ENCODE peak calls at places on chromosomes 7 and 10, in five cellular contexts. T is naive thymus-derived CD8-positive, alpha-beta T cell; S is GM20000; L is AG10803; M is H4. Y is an unnamed sample.

GRCh38 chr7:106864298-106865081 is 592 bp upstream of the PIK3CG start:
- DNase-seq in T (no peak), S (peak), L (no peak), M (no peak), Y (no peak)

GRCh38 chr7:73770002-73770859 is at the start of gene CLDN3:
- DNase-seq in T (no peak), S (peak), L (no peak), M (no peak), Y (no peak)

GRCh38 chr7:99631311-99632109 is 14.8 kb downstream of the ZSCAN25 start:
- DNase-seq in T (no peak), S (no peak), L (no peak), M (no peak), Y (no peak)

GRCh38 chr7:226281-226882 is 34.0 kb downstream of the FAM20C start:
- DNase-seq in T (no peak), S (no peak), L (peak), M (peak), Y (no peak)

GRCh38 chr7:138880881-138881577 is 83.0 kb upstream of the ATP6V0A4 start:
- DNase-seq in T (no peak), S (no peak), L (peak), M (no peak), Y (no peak)

GRCh38 chr7:47241112-47242065 is 340.5 kb downstream of the TNS3 start:
- DNase-seq in T (no peak), S (no peak), L (no peak), M (no peak), Y (no peak)

GRCh38 chr7:142420554-142421362 is 162.9 kb upstream of the PRSS58 start:
- DNase-seq in T (no peak), S (no peak), L (no peak), M (peak), Y (no peak)

GRCh38 chr7:125670926-125671572 is 741.4 kb upstream of the POT1 start:
- DNase-seq in T (no peak), S (no peak), L (no peak), M (peak), Y (no peak)

GRCh38 chr10:14560274-14560673 is 214.4 kb downstream of the FAM107B start:
- DNase-seq in T (no peak), S (no peak), L (no peak), M (peak), Y (no peak)

GRCh38 chr7:96004598-96004997 is 232.2 kb downstream of the DYNC1I1 start:
- DNase-seq in T (no peak), S (no peak), L (peak), M (peak), Y (no peak)

GRCh38 chr7:1646957-1647891 is 22.9 kb upstream of the ELFN1 start:
- DNase-seq in T (no peak), S (no peak), L (peak), M (no peak), Y (no peak)

GRCh38 chr7:74344128-74344496 is 54.9 kb downstream of the CLIP2 start:
- DNase-seq in T (no peak), S (no peak), L (no peak), M (no peak), Y (no peak)

GRCh38 chr10:60827791-60828488 is 49.7 kb downstream of the CDK1 start:
- DNase-seq in T (no peak), S (no peak), L (peak), M (peak), Y (no peak)

GRCh38 chr10:70539471-70539870 is 60.9 kb downstream of the PALD1 start:
- DNase-seq in T (no peak), S (no peak), L (no peak), M (no peak), Y (no peak)

GRCh38 chr7:2487586-2488271 is 11.5 kb upstream of the GRIFIN start:
- DNase-seq in T (no peak), S (no peak), L (peak), M (no peak), Y (no peak)

GRCh38 chr10:98589691-98590090 is 143.0 kb upstream of the HPS1 start:
- DNase-seq in T (no peak), S (no peak), L (no peak), M (no peak), Y (no peak)

GRCh38 chr7:37105119-37105518 is 343.5 kb downstream of the ELMO1 start:
- DNase-seq in T (no peak), S (no peak), L (no peak), M (no peak), Y (no peak)

GRCh38 chr7:158497627-158498026 is 90.0 kb downstream of the PTPRN2 start:
- DNase-seq in T (no peak), S (no peak), L (no peak), M (no peak), Y (no peak)

GRCh38 chr7:17716816-17717215 is 223.5 kb downstream of the SNX13 start:
- DNase-seq in T (no peak), S (no peak), L (no peak), M (no peak), Y (no peak)